ENCODE peak calls at places on chromosomes 3 and 15, in six cellular contexts. One of them, this sample, is unnamed.

GRCh38 chr3:182728248-182728647 is 65.1 kb upstream of the ATP11B start:
- DNase-seq in K562: no peak
- DNase-seq in transverse colon: no peak
- DNase-seq in SK-N-SH: no peak
- DNase-seq in ovary: no peak
- DNase-seq in sigmoid colon: no peak
- DNase-seq in this sample: no peak

GRCh38 chr3:17894434-17895060 is 152.1 kb upstream of the TBC1D5 start:
- DNase-seq in K562: no peak
- DNase-seq in transverse colon: peak; percentile 57
- DNase-seq in SK-N-SH: no peak
- DNase-seq in ovary: no peak
- DNase-seq in sigmoid colon: no peak
- DNase-seq in this sample: no peak

GRCh38 chr3:178479860-178480259 is 56.4 kb upstream of the KCNMB2 start:
- DNase-seq in K562: no peak
- DNase-seq in transverse colon: no peak
- DNase-seq in SK-N-SH: no peak
- DNase-seq in ovary: no peak
- DNase-seq in sigmoid colon: no peak
- DNase-seq in this sample: no peak

GRCh38 chr3:13827699-13828098 is 52.2 kb downstream of the WNT7A start:
- DNase-seq in K562: no peak
- DNase-seq in transverse colon: no peak
- DNase-seq in SK-N-SH: no peak
- DNase-seq in ovary: no peak
- DNase-seq in sigmoid colon: peak; percentile 35
- DNase-seq in this sample: no peak

GRCh38 chr3:112640864-112641751 is at the start of gene CCDC80:
- DNase-seq in K562: no peak
- DNase-seq in transverse colon: no peak
- DNase-seq in SK-N-SH: no peak
- DNase-seq in ovary: no peak
- DNase-seq in sigmoid colon: peak; percentile 71
- DNase-seq in this sample: no peak

GRCh38 chr15:70192041-70192440 is 94.3 kb upstream of the TLE3 start:
- DNase-seq in K562: no peak
- DNase-seq in transverse colon: no peak
- DNase-seq in SK-N-SH: no peak
- DNase-seq in ovary: no peak
- DNase-seq in sigmoid colon: peak; percentile 11
- DNase-seq in this sample: no peak

GRCh38 chr3:64803469-64803868 is 115.7 kb upstream of the ADAMTS9 start:
- DNase-seq in K562: no peak
- DNase-seq in transverse colon: no peak
- DNase-seq in SK-N-SH: no peak
- DNase-seq in ovary: no peak
- DNase-seq in sigmoid colon: no peak
- DNase-seq in this sample: no peak

GRCh38 chr3:190012314-190012782 is 108.3 kb downstream of the P3H2 start:
- DNase-seq in K562: no peak
- DNase-seq in transverse colon: no peak
- DNase-seq in SK-N-SH: no peak
- DNase-seq in ovary: no peak
- DNase-seq in sigmoid colon: no peak
- DNase-seq in this sample: no peak

GRCh38 chr15:96272427-96272826 is 58.1 kb upstream of the NR2F2 start:
- DNase-seq in K562: no peak
- DNase-seq in transverse colon: no peak
- DNase-seq in SK-N-SH: no peak
- DNase-seq in ovary: no peak
- DNase-seq in sigmoid colon: no peak
- DNase-seq in this sample: no peak

GRCh38 chr15:96274087-96274440 is 56.4 kb upstream of the NR2F2 start:
- DNase-seq in K562: no peak
- DNase-seq in transverse colon: no peak
- DNase-seq in SK-N-SH: no peak
- DNase-seq in ovary: no peak
- DNase-seq in sigmoid colon: no peak
- DNase-seq in this sample: no peak

GRCh38 chr15:96276438-96277210 is 53.9 kb upstream of the NR2F2 start:
- DNase-seq in K562: no peak
- DNase-seq in transverse colon: no peak
- DNase-seq in SK-N-SH: no peak
- DNase-seq in ovary: no peak
- DNase-seq in sigmoid colon: no peak
- DNase-seq in this sample: peak; percentile 21

GRCh38 chr15:96273317-96274086 is 57.0 kb upstream of the NR2F2 start:
- DNase-seq in K562: peak; percentile 93
- DNase-seq in transverse colon: no peak
- DNase-seq in SK-N-SH: no peak
- DNase-seq in ovary: no peak
- DNase-seq in sigmoid colon: no peak
- DNase-seq in this sample: peak; percentile 79

GRCh38 chr15:96274698-96275097 is 55.8 kb upstream of the NR2F2 start:
- DNase-seq in K562: no peak
- DNase-seq in transverse colon: no peak
- DNase-seq in SK-N-SH: no peak
- DNase-seq in ovary: no peak
- DNase-seq in sigmoid colon: no peak
- DNase-seq in this sample: no peak
- H3K27ac ChIP-seq in K562: peak overlapping the region; percentile 74
- H3K27ac ChIP-seq in transverse colon: no peak overlapping the region
- H3K27ac ChIP-seq in SK-N-SH: no peak overlapping the region
- H3K27ac ChIP-seq in ovary: no peak overlapping the region
- H3K27ac ChIP-seq in sigmoid colon: no peak overlapping the region
- H3K27ac ChIP-seq in this sample: no peak overlapping the region

GRCh38 chr3:101680466-101680865 is 3.5 kb upstream of the ZBTB11 start:
- DNase-seq in K562: no peak
- DNase-seq in transverse colon: no peak
- DNase-seq in SK-N-SH: no peak
- DNase-seq in ovary: no peak
- DNase-seq in sigmoid colon: no peak
- DNase-seq in this sample: no peak

GRCh38 chr3:101676219-101676764 is 640 bp downstream of the ZBTB11 start:
- DNase-seq in K562: peak; percentile 85
- DNase-seq in transverse colon: peak; percentile 96
- DNase-seq in SK-N-SH: peak; percentile 97
- DNase-seq in ovary: peak; percentile 95
- DNase-seq in sigmoid colon: peak; percentile 97
- DNase-seq in this sample: peak; percentile 95

GRCh38 chr3:101676765-101677435 is at the start of gene ZBTB11:
- DNase-seq in K562: peak; percentile 81
- DNase-seq in transverse colon: peak; percentile 100
- DNase-seq in SK-N-SH: peak; percentile 94
- DNase-seq in ovary: peak; percentile 100
- DNase-seq in sigmoid colon: peak; percentile 100
- DNase-seq in this sample: peak; percentile 100

GRCh38 chr3:101675709-101676218 is 1.2 kb downstream of the ZBTB11 start:
- DNase-seq in K562: no peak
- DNase-seq in transverse colon: peak; percentile 30
- DNase-seq in SK-N-SH: peak; percentile 35
- DNase-seq in ovary: peak; percentile 76
- DNase-seq in sigmoid colon: no peak
- DNase-seq in this sample: no peak

DNA sequence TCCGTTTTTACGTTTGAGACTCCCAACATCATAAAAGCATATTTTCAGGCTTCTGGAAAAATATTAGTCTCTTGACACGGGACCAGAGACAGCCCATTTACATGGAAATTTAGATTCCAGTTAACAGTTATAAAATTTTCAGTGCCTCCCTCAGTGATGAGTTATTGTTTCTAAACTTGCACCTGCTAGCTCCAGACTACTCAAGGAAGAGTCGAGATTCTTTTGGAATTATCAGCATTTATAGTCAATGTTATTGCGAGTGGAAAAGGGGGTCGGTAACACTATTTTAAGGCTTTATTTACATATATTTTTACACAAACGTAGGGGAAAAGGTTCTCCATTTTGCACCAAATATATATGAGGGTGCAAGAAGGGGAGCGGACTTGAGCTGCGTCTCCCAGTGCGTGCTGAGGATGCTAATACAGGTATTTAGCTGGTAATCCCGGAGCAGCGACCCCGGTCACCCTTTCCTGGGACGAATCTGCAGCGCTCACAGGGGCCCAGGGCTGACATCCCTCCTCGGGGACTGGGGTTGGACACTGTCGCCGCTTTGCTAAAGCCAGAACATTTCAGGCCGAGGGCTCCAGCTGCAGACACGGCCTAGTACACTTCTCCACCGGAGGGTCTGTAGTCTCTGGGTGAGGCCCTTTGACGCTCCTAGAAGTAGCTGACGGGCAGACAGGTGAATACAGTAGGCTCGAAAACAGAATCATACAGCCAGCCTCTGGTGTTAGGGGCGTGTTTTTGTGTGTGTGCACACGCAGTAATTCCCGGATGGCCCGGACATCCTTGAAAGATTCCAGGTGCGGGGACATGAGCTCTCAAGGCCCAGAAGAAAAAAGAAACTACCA is 729 bp upstream of the ZBTB11 start:
- DNase-seq in K562: no peak
- DNase-seq in transverse colon: no peak
- DNase-seq in SK-N-SH: peak; percentile 8
- DNase-seq in ovary: peak; percentile 65
- DNase-seq in sigmoid colon: no peak
- DNase-seq in this sample: no peak
- TF ChIP-seq CTCF in K562: no peak
- TF ChIP-seq CTCF in transverse colon: no peak
- TF ChIP-seq CTCF in SK-N-SH: no peak
- TF ChIP-seq CTCF in ovary: no peak
- TF ChIP-seq CTCF in sigmoid colon: no peak
- TF ChIP-seq CTCF in this sample: no peak

GRCh38 chr3:197268319-197268718 is 30.1 kb downstream of the DLG1 start:
- DNase-seq in K562: no peak
- DNase-seq in transverse colon: no peak
- DNase-seq in SK-N-SH: no peak
- DNase-seq in ovary: peak; percentile 42
- DNase-seq in sigmoid colon: no peak
- DNase-seq in this sample: no peak

GRCh38 chr3:197269024-197269423 is 29.4 kb downstream of the DLG1 start:
- DNase-seq in K562: no peak
- DNase-seq in transverse colon: no peak
- DNase-seq in SK-N-SH: no peak
- DNase-seq in ovary: no peak
- DNase-seq in sigmoid colon: no peak
- DNase-seq in this sample: no peak

GRCh38 chr3:197266331-197266730 is 32.1 kb downstream of the DLG1 start:
- DNase-seq in K562: no peak
- DNase-seq in transverse colon: no peak
- DNase-seq in SK-N-SH: no peak
- DNase-seq in ovary: no peak
- DNase-seq in sigmoid colon: no peak
- DNase-seq in this sample: no peak

GRCh38 chr3:197270558-197271317 is 27.7 kb downstream of the DLG1 start:
- DNase-seq in K562: no peak
- DNase-seq in transverse colon: no peak
- DNase-seq in SK-N-SH: no peak
- DNase-seq in ovary: no peak
- DNase-seq in sigmoid colon: no peak
- DNase-seq in this sample: no peak
- TF ChIP-seq EP300 in K562: no peak
- TF ChIP-seq EP300 in transverse colon: no peak
- TF ChIP-seq EP300 in SK-N-SH: no peak
- TF ChIP-seq EP300 in ovary: no peak
- TF ChIP-seq EP300 in sigmoid colon: no peak
- TF ChIP-seq EP300 in this sample: no peak

GRCh38 chr15:77526582-77527163 is 106.0 kb downstream of the HMG20A start:
- DNase-seq in K562: no peak
- DNase-seq in transverse colon: no peak
- DNase-seq in SK-N-SH: no peak
- DNase-seq in ovary: no peak
- DNase-seq in sigmoid colon: peak; percentile 34
- DNase-seq in this sample: no peak
- H3K27ac ChIP-seq in K562: no peak overlapping the region
- H3K27ac ChIP-seq in transverse colon: no peak overlapping the region
- H3K27ac ChIP-seq in SK-N-SH: no peak overlapping the region
- H3K27ac ChIP-seq in ovary: peak overlapping the region; percentile 73
- H3K27ac ChIP-seq in sigmoid colon: no peak overlapping the region
- H3K27ac ChIP-seq in this sample: no peak overlapping the region

DNA sequence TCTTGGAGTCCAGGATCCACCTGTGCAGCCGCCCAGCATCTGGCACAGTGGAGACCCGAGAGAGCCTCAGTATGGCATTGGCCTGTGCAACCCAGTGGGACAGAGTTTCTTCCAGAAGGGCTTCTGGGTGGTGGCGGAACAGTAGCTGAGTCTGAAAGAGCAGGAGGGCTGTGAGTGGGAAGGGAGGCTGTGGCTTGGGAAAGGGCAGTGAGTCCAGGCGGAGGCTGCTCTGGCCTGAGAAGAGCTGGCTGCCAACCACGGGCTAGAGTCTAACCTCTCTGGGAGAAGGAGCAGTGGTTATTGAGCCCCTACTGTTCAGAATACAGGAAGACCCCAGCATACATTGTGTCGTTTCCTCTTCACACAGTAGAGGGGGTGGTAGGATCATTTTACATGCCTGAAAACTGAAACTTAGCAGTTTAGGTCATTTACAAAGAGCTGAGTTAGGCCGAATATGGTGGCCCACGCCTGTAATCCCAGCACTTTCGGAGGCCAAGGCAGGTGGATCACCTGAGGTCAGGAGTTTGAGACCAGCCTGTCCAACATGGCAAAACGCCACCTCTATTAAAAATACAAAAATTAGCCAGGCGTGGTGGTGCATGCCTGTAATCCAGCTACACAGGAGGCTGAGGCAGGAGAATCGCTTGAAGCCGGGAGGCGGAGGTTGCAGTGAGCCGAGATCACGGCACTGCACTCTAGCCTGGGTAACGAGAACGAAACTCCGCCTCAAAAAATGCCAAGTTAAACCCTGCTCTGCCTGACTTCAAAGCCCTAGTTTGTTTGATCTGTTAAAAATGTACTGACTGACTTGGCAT is 3.2 kb downstream of the AEN start:
- DNase-seq in K562: no peak
- DNase-seq in transverse colon: no peak
- DNase-seq in SK-N-SH: peak; percentile 56
- DNase-seq in ovary: no peak
- DNase-seq in sigmoid colon: peak; percentile 56
- DNase-seq in this sample: no peak
- TF ChIP-seq CTCF in K562: peak; percentile 55
- TF ChIP-seq CTCF in transverse colon: peak; percentile 32
- TF ChIP-seq CTCF in SK-N-SH: peak; percentile 35
- TF ChIP-seq CTCF in ovary: peak; percentile 16
- TF ChIP-seq CTCF in sigmoid colon: peak; percentile 23
- TF ChIP-seq CTCF in this sample: peak; percentile 38

GRCh38 chr15:55654541-55654940 is 66.4 kb upstream of the PYGO1 start:
- DNase-seq in K562: no peak
- DNase-seq in transverse colon: no peak
- DNase-seq in SK-N-SH: no peak
- DNase-seq in ovary: no peak
- DNase-seq in sigmoid colon: no peak
- DNase-seq in this sample: no peak
- TF ChIP-seq EP300 in K562: no peak
- TF ChIP-seq EP300 in transverse colon: no peak
- TF ChIP-seq EP300 in SK-N-SH: no peak
- TF ChIP-seq EP300 in ovary: no peak
- TF ChIP-seq EP300 in sigmoid colon: no peak
- TF ChIP-seq EP300 in this sample: no peak

DNA sequence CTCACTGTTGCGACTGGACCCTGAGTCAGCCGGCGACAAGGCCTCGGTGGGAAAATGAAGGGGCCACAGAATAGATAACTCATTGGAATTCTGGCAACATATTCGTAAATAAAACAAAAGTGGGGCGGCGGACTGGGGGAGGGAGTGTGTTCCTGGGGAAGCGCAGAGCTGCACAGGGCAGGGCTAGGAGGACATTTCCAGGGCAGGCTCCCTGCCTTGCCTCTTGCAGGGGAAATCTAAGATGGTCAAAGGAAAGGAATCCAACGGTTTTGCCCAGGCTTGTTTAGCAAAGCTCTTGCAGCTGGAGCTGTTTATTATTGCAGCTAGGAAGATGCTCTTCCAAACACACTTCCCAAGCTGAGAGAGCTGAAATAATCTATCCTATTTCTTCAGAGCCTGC is 1042.7 kb upstream of the NR2F2 start:
- DNase-seq in K562: no peak
- DNase-seq in transverse colon: peak; percentile 20
- DNase-seq in SK-N-SH: no peak
- DNase-seq in ovary: peak; percentile 60
- DNase-seq in sigmoid colon: no peak
- DNase-seq in this sample: no peak
- H3K27ac ChIP-seq in K562: no peak overlapping the region
- H3K27ac ChIP-seq in transverse colon: peak overlapping the region; percentile 63
- H3K27ac ChIP-seq in SK-N-SH: no peak overlapping the region
- H3K27ac ChIP-seq in ovary: peak overlapping the region; percentile 79
- H3K27ac ChIP-seq in sigmoid colon: peak overlapping the region; percentile 33
- H3K27ac ChIP-seq in this sample: no peak overlapping the region

This sample was measured in esophagus muscularis mucosa.